ENCODE peak calls at places on chromosomes 5 and 9, in eight cellular contexts. T, X, C, I, N, U, L and P are unnamed samples.
A peak's percentile ranks its signal among the peaks of the same experiment; 100 is the strongest.

GRCh38 chr9:70618784-70619183 is 204.3 kb upstream of the KLF9 start:
- DNase-seq in T (no peak), X (no peak), C (no peak), I (no peak), N (no peak), U (no peak), L (no peak), P (no peak)

GRCh38 chr5:157574456-157575095 is 999 bp downstream of the ADAM19 start:
- DNase-seq in T (peak; percentile 31), X (no peak), C (no peak), I (no peak), N (no peak), U (peak; percentile 70), L (no peak), P (no peak)

GRCh38 chr9:27784999-27785713 is 211.9 kb upstream of the C9orf72 start:
- DNase-seq in T (no peak), X (no peak), C (no peak), I (peak; percentile 94), N (no peak), U (no peak), L (no peak), P (no peak)

GRCh38 chr9:107890921-107891465 is 401.4 kb upstream of the KLF4 start:
- DNase-seq in T (no peak), X (no peak), C (no peak), I (peak; percentile 55), N (no peak), U (no peak), L (no peak), P (no peak)

GRCh38 chr5:120306331-120306730 is 157.8 kb upstream of the PRR16 start:
- DNase-seq in T (no peak), X (no peak), C (no peak), I (peak; percentile 67), N (no peak), U (no peak), L (no peak), P (no peak)

GRCh38 chr9:126386814-126387213 is 60.2 kb downstream of the MVB12B start:
- DNase-seq in T (no peak), X (no peak), C (no peak), I (no peak), N (no peak), U (no peak), L (no peak), P (no peak)

GRCh38 chr9:92295240-92295790 is 1.8 kb upstream of the IARS1 start:
- DNase-seq in T (no peak), X (no peak), C (no peak), I (no peak), N (no peak), U (peak; percentile 51), L (no peak), P (no peak)

GRCh38 chr5:134142806-134143205 is 28.3 kb downstream of the TCF7 start:
- DNase-seq in T (no peak), X (no peak), C (no peak), I (no peak), N (peak; percentile 17), U (peak; percentile 41), L (no peak), P (no peak)

GRCh38 chr5:42691413-42691861 is 65.2 kb upstream of the CCDC152 start:
- DNase-seq in T (no peak), X (no peak), C (no peak), I (peak; percentile 34), N (no peak), U (no peak), L (no peak), P (no peak)

GRCh38 chr9:21153688-21154608 is 12.3 kb upstream of the IFNW1 start:
- DNase-seq in T (no peak), X (no peak), C (peak; percentile 4), I (peak; percentile 35), N (no peak), U (peak; percentile 67), L (peak; percentile 19), P (no peak)

GRCh38 chr5:106530150-106530549 is 1140.6 kb downstream of the EFNA5 start:
- DNase-seq in T (no peak), X (no peak), C (no peak), I (no peak), N (no peak), U (no peak), L (no peak), P (no peak)

GRCh38 chr5:137954131-137954879 is 65.0 kb downstream of the PKD2L2 start:
- DNase-seq in T (peak; percentile 62), X (no peak), C (no peak), I (peak; percentile 21), N (no peak), U (no peak), L (no peak), P (no peak)

GRCh38 chr5:135139397-135140134 is 105.5 kb upstream of the PITX1 start:
- DNase-seq in T (no peak), X (no peak), C (no peak), I (peak; percentile 85), N (peak; percentile 37), U (no peak), L (no peak), P (no peak)

GRCh38 chr9:137316012-137316981 is 14.2 kb upstream of the NRARP start:
- DNase-seq in T (peak; percentile 53), X (no peak), C (no peak), I (peak; percentile 32), N (no peak), U (peak; percentile 88), L (no peak), P (no peak)
- H3K4me3 ChIP-seq in T (no peak overlapping the region), X (no peak overlapping the region), C (no peak overlapping the region), I (no peak overlapping the region), N (peak overlapping the region; percentile 52), U (no peak overlapping the region), L (no peak overlapping the region), P (no peak overlapping the region)

GRCh38 chr5:35010676-35011075 is 37.1 kb downstream of the AGXT2 start:
- DNase-seq in T (no peak), X (no peak), C (no peak), I (no peak), N (no peak), U (no peak), L (no peak), P (no peak)

GRCh38 chr5:35012365-35012764 is 35.4 kb downstream of the AGXT2 start:
- DNase-seq in T (no peak), X (no peak), C (no peak), I (no peak), N (no peak), U (no peak), L (no peak), P (no peak)

GRCh38 chr5:35012796-35013195 is 35.0 kb downstream of the AGXT2 start:
- DNase-seq in T (no peak), X (peak; percentile 61), C (no peak), I (no peak), N (peak; percentile 66), U (no peak), L (no peak), P (no peak)

GRCh38 chr5:35009657-35010056 is 38.1 kb downstream of the AGXT2 start:
- DNase-seq in T (no peak), X (no peak), C (no peak), I (no peak), N (no peak), U (no peak), L (no peak), P (no peak)

DNA sequence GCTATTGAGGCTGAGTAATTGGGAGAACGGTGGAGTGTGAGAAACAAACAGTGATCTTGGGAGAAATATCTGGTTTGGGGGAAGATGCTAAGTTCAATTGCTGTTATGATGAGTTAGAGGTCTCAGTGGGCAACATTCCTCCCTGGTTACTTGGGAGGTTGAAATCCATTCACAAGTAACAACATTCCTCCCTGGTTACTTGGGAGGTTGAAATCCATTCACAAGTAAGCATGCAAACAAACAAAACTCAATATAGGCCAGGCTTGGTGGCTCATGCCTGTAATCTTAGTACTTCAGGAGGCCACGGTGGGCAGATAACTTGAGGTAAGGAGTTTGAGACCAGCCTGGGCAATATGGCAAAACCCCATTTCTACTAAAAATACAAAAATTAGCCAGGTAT is 38.7 kb downstream of the AGXT2 start:
- DNase-seq in T (no peak), X (no peak), C (no peak), I (no peak), N (no peak), U (peak; percentile 54), L (no peak), P (no peak)
- H3K27me3 ChIP-seq in T (no peaks in the 10 kb centered on the region), X (no peaks in the 10 kb centered on the region), C (peaks cover under 1% of the 10 kb centered on the region), I (no peaks in the 10 kb centered on the region), N (no peaks in the 10 kb centered on the region), U (no peaks in the 10 kb centered on the region), L (no peaks in the 10 kb centered on the region), P (no peaks in the 10 kb centered on the region)

GRCh38 chr5:140802781-140803271 is 2.0 kb downstream of the PCDHA3 start:
- DNase-seq in T (no peak), X (no peak), C (no peak), I (no peak), N (no peak), U (peak; percentile 27), L (no peak), P (no peak)
- H3K9me3 ChIP-seq in T (peaks cover 13% of the 10 kb centered on the region), X (no peaks in the 10 kb centered on the region), C (peaks cover 4% of the 10 kb centered on the region), I (peaks cover 21% of the 10 kb centered on the region), N (peaks cover 41% of the 10 kb centered on the region), U (peaks cover 8% of the 10 kb centered on the region), L (peaks cover 4% of the 10 kb centered on the region), P (peaks cover 10% of the 10 kb centered on the region)

DNA sequence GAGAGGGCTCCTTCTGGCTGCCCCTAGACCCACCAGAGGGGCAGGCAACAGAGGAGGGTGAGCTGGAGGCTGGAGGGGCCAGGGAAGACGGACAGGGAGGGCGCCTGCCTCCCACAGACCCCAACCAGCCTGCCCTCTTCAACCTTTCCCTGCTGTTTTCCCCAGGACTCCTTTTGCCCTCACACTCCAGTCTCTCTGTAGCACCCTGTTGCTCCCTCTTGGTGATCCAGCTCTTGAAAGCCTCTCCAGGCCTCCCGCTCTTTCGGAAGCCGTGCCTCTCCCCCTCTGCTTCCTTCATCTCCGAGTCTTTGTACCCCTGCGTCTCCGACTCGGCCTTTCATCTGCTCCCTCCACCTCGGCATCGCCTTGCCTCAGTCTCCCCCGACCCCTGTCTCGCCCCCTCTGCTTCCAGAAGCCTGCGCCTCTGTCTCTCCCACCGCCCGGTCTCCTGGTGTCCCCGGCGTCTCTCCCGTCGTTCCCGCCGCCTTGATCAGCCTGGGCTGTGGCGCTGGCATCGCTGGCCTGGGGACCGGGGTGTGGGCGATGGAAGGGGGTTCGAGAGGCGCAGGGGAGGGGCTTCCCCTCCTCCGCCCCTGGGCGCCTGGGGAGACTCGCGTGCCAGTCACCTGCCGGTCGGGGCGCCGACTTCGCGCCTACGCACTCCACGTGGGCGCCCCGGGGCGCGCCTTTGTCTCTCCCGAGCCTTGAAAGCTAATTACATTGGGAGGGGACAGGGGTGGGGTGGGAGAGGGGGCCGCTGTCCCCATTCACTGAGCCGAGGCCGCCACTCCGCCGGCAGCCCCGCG is 5.3 kb upstream of the PRDM12 start:
- DNase-seq in T (no peak), X (no peak), C (no peak), I (no peak), N (no peak), U (no peak), L (no peak), P (no peak)
- H3K4me3 ChIP-seq in T (no peak overlapping the region), X (no peak overlapping the region), C (no peak overlapping the region), I (no peak overlapping the region), N (no peak overlapping the region), U (no peak overlapping the region), L (no peak overlapping the region), P (no peak overlapping the region)